ENCODE peak calls at places on chromosomes 6 and 20, in ten cellular contexts. One of them, this sample, is unnamed.

GRCh38 chr6:32659856-32660595 is 6.4 kb downstream of the HLA-DQB1 start:
- DNase-seq in omental fat pad: no peak
- DNase-seq in fibroblast of the conjunctiva: no peak
- DNase-seq in 8988T: no peak
- DNase-seq in PC-3: no peak
- DNase-seq in neuronal stem cell: no peak
- DNase-seq in HCT116: no peak
- DNase-seq in activated T-cell treated with anti-CD3 and anti-CD28 coated beads, Interleukin-2, amount 50 U/mL, for 48 hours: no peak
- DNase-seq in stimulated activated CD4-positive, alpha-beta T cell treated with anti-CD3 and anti-CD28 coated beads, Interleukin-15, amount 100 ng/mL, for 24 hours: no peak
- DNase-seq in activated CD4-positive, CD25-positive, alpha-beta regulatory T cell: no peak
- DNase-seq in this sample: no peak

GRCh38 chr6:16243055-16243454 is 4.7 kb downstream of the GMPR start:
- DNase-seq in 8988T: no peak
- DNase-seq in HCT116: no peak
- DNase-seq in neuronal stem cell: no peak
- DNase-seq in activated T-cell treated with anti-CD3 and anti-CD28 coated beads, Interleukin-2, amount 50 U/mL, for 48 hours: no peak
- DNase-seq in stimulated activated CD4-positive, alpha-beta T cell treated with anti-CD3 and anti-CD28 coated beads, Interleukin-15, amount 100 ng/mL, for 24 hours: no peak
- DNase-seq in fibroblast of the conjunctiva: peak; percentile 60
- DNase-seq in omental fat pad: no peak
- DNase-seq in activated CD4-positive, CD25-positive, alpha-beta regulatory T cell: no peak
- DNase-seq in PC-3: peak; percentile 94
- DNase-seq in this sample: no peak

GRCh38 chr6:1310628-1311399 is 1.1 kb upstream of the FOXQ1 start:
- DNase-seq in stimulated activated CD4-positive, alpha-beta T cell treated with anti-CD3 and anti-CD28 coated beads, Interleukin-15, amount 100 ng/mL, for 24 hours: no peak
- DNase-seq in activated T-cell treated with anti-CD3 and anti-CD28 coated beads, Interleukin-2, amount 50 U/mL, for 48 hours: peak; percentile 18
- DNase-seq in activated CD4-positive, CD25-positive, alpha-beta regulatory T cell: no peak
- DNase-seq in omental fat pad: no peak
- DNase-seq in HCT116: peak; percentile 16
- DNase-seq in PC-3: peak; percentile 67
- DNase-seq in neuronal stem cell: no peak
- DNase-seq in 8988T: peak; percentile 64
- DNase-seq in fibroblast of the conjunctiva: no peak
- DNase-seq in this sample: peak; percentile 49

GRCh38 chr20:24102290-24102689 is 113.7 kb upstream of the GGTLC1 start:
- DNase-seq in 8988T: no peak
- DNase-seq in activated CD4-positive, CD25-positive, alpha-beta regulatory T cell: no peak
- DNase-seq in neuronal stem cell: no peak
- DNase-seq in omental fat pad: no peak
- DNase-seq in PC-3: peak; percentile 61
- DNase-seq in activated T-cell treated with anti-CD3 and anti-CD28 coated beads, Interleukin-2, amount 50 U/mL, for 48 hours: peak; percentile 46
- DNase-seq in HCT116: no peak
- DNase-seq in fibroblast of the conjunctiva: no peak
- DNase-seq in stimulated activated CD4-positive, alpha-beta T cell treated with anti-CD3 and anti-CD28 coated beads, Interleukin-15, amount 100 ng/mL, for 24 hours: peak; percentile 29
- DNase-seq in this sample: no peak

GRCh38 chr6:133590196-133590595 is 298.7 kb upstream of the TCF21 start:
- DNase-seq in 8988T: no peak
- DNase-seq in neuronal stem cell: peak; percentile 26
- DNase-seq in HCT116: no peak
- DNase-seq in fibroblast of the conjunctiva: no peak
- DNase-seq in omental fat pad: no peak
- DNase-seq in stimulated activated CD4-positive, alpha-beta T cell treated with anti-CD3 and anti-CD28 coated beads, Interleukin-15, amount 100 ng/mL, for 24 hours: no peak
- DNase-seq in PC-3: no peak
- DNase-seq in activated CD4-positive, CD25-positive, alpha-beta regulatory T cell: no peak
- DNase-seq in activated T-cell treated with anti-CD3 and anti-CD28 coated beads, Interleukin-2, amount 50 U/mL, for 48 hours: no peak
- DNase-seq in this sample: no peak

GRCh38 chr6:143505111-143505510 is 6.4 kb downstream of the FUCA2 start:
- DNase-seq in activated T-cell treated with anti-CD3 and anti-CD28 coated beads, Interleukin-2, amount 50 U/mL, for 48 hours: no peak
- DNase-seq in fibroblast of the conjunctiva: no peak
- DNase-seq in 8988T: no peak
- DNase-seq in HCT116: no peak
- DNase-seq in stimulated activated CD4-positive, alpha-beta T cell treated with anti-CD3 and anti-CD28 coated beads, Interleukin-15, amount 100 ng/mL, for 24 hours: no peak
- DNase-seq in activated CD4-positive, CD25-positive, alpha-beta regulatory T cell: no peak
- DNase-seq in PC-3: no peak
- DNase-seq in omental fat pad: no peak
- DNase-seq in neuronal stem cell: no peak
- DNase-seq in this sample: no peak

GRCh38 chr6:117498159-117498558 is 15.7 kb downstream of the DCBLD1 start:
- DNase-seq in stimulated activated CD4-positive, alpha-beta T cell treated with anti-CD3 and anti-CD28 coated beads, Interleukin-15, amount 100 ng/mL, for 24 hours: no peak
- DNase-seq in PC-3: peak; percentile 81
- DNase-seq in activated T-cell treated with anti-CD3 and anti-CD28 coated beads, Interleukin-2, amount 50 U/mL, for 48 hours: no peak
- DNase-seq in omental fat pad: no peak
- DNase-seq in 8988T: no peak
- DNase-seq in activated CD4-positive, CD25-positive, alpha-beta regulatory T cell: no peak
- DNase-seq in neuronal stem cell: no peak
- DNase-seq in HCT116: no peak
- DNase-seq in fibroblast of the conjunctiva: no peak
- DNase-seq in this sample: no peak

GRCh38 chr6:125859691-125860210 is 69.0 kb downstream of the NCOA7 start:
- DNase-seq in HCT116: no peak
- DNase-seq in 8988T: no peak
- DNase-seq in neuronal stem cell: no peak
- DNase-seq in omental fat pad: no peak
- DNase-seq in fibroblast of the conjunctiva: no peak
- DNase-seq in stimulated activated CD4-positive, alpha-beta T cell treated with anti-CD3 and anti-CD28 coated beads, Interleukin-15, amount 100 ng/mL, for 24 hours: no peak
- DNase-seq in activated CD4-positive, CD25-positive, alpha-beta regulatory T cell: no peak
- DNase-seq in activated T-cell treated with anti-CD3 and anti-CD28 coated beads, Interleukin-2, amount 50 U/mL, for 48 hours: no peak
- DNase-seq in PC-3: no peak
- DNase-seq in this sample: no peak

GRCh38 chr6:1558388-1558787 is 51.3 kb upstream of the FOXC1 start:
- DNase-seq in fibroblast of the conjunctiva: no peak
- DNase-seq in activated T-cell treated with anti-CD3 and anti-CD28 coated beads, Interleukin-2, amount 50 U/mL, for 48 hours: no peak
- DNase-seq in HCT116: no peak
- DNase-seq in neuronal stem cell: no peak
- DNase-seq in activated CD4-positive, CD25-positive, alpha-beta regulatory T cell: no peak
- DNase-seq in omental fat pad: no peak
- DNase-seq in PC-3: no peak
- DNase-seq in 8988T: no peak
- DNase-seq in stimulated activated CD4-positive, alpha-beta T cell treated with anti-CD3 and anti-CD28 coated beads, Interleukin-15, amount 100 ng/mL, for 24 hours: no peak
- DNase-seq in this sample: no peak

GRCh38 chr6:122754191-122754731 is 25.3 kb upstream of the FABP7 start:
- DNase-seq in 8988T: no peak
- DNase-seq in HCT116: no peak
- DNase-seq in PC-3: no peak
- DNase-seq in stimulated activated CD4-positive, alpha-beta T cell treated with anti-CD3 and anti-CD28 coated beads, Interleukin-15, amount 100 ng/mL, for 24 hours: no peak
- DNase-seq in activated CD4-positive, CD25-positive, alpha-beta regulatory T cell: no peak
- DNase-seq in activated T-cell treated with anti-CD3 and anti-CD28 coated beads, Interleukin-2, amount 50 U/mL, for 48 hours: no peak
- DNase-seq in neuronal stem cell: no peak
- DNase-seq in omental fat pad: no peak
- DNase-seq in fibroblast of the conjunctiva: no peak
- DNase-seq in this sample: no peak

GRCh38 chr20:46576774-46577395 is 26.4 kb upstream of the OCSTAMP start:
- DNase-seq in stimulated activated CD4-positive, alpha-beta T cell treated with anti-CD3 and anti-CD28 coated beads, Interleukin-15, amount 100 ng/mL, for 24 hours: no peak
- DNase-seq in HCT116: no peak
- DNase-seq in 8988T: no peak
- DNase-seq in activated CD4-positive, CD25-positive, alpha-beta regulatory T cell: no peak
- DNase-seq in fibroblast of the conjunctiva: no peak
- DNase-seq in PC-3: no peak
- DNase-seq in omental fat pad: no peak
- DNase-seq in activated T-cell treated with anti-CD3 and anti-CD28 coated beads, Interleukin-2, amount 50 U/mL, for 48 hours: no peak
- DNase-seq in neuronal stem cell: no peak
- DNase-seq in this sample: no peak